ENCODE peak calls at places on chromosomes 4 and X, in five cellular contexts. Z is H9; V is stimulated activated CD8-positive, alpha-beta memory T cell treated with anti-CD3 and anti-CD28 coated beads, Interleukin-15, amount 100 ng/mL, for 24 hours; N is NCI-H1930; U is SW 1271. E is an unnamed sample.
A peak's percentile ranks its signal among the peaks of the same experiment; 100 is the strongest.

GRCh38 chrX:68784816-68785215 is 44.0 kb upstream of the EFNB1 start:
- DNase-seq in Z (no peak), V (no peak), U (no peak), N (no peak), E (no peak)

GRCh38 chrX:50514811-50515210 is 44.2 kb upstream of the DGKK start:
- DNase-seq in V (no peak), Z (no peak), U (no peak), N (no peak), E (no peak)

GRCh38 chr4:108141213-108142045 is 27.3 kb downstream of the LEF1 start:
- DNase-seq in V (no peak), U (no peak), N (peak; percentile 95), Z (no peak), E (no peak)

GRCh38 chr4:3106339-3107186 is 32.1 kb downstream of the HTT start:
- DNase-seq in Z (peak; percentile 91), N (peak; percentile 23), V (peak; percentile 75), U (peak; percentile 84), E (peak; percentile 94)

GRCh38 chrX:145923376-145923775 is 105.7 kb downstream of the SLITRK2 start:
- DNase-seq in U (no peak), N (no peak), Z (peak; percentile 43), V (no peak), E (no peak)

GRCh38 chr4:184815046-184815877 is 10.5 kb downstream of the ACSL1 start:
- DNase-seq in N (no peak), V (no peak), U (peak; percentile 16), Z (peak; percentile 40), E (peak; percentile 67)

GRCh38 chr4:187827631-187828030 is 167.9 kb upstream of the ZFP42 start:
- DNase-seq in U (no peak), N (no peak), V (no peak), Z (no peak), E (no peak)

GRCh38 chr4:174122705-174123104 is 160.8 kb downstream of the FBXO8 start:
- DNase-seq in U (no peak), V (no peak), N (no peak), Z (no peak), E (no peak)

GRCh38 chr4:38601244-38601915 is 62.6 kb upstream of the KLF3 start:
- DNase-seq in Z (no peak), N (no peak), U (no peak), V (no peak), E (no peak)

GRCh38 chrX:8649969-8650368 is 82.0 kb downstream of the ANOS1 start:
- DNase-seq in V (no peak), U (no peak), N (no peak), Z (no peak), E (no peak)

GRCh38 chr4:13829457-13829856 is 201.9 kb upstream of the BOD1L1 start:
- DNase-seq in Z (no peak), V (no peak), N (no peak), U (no peak), E (no peak)

GRCh38 chr4:103306870-103307345 is 108.8 kb upstream of the CENPE start:
- DNase-seq in U (no peak), Z (peak; percentile 56), N (no peak), V (no peak), E (no peak)

GRCh38 chr4:23163649-23164436 is 471.1 kb downstream of the GBA3 start:
- DNase-seq in V (no peak), Z (no peak), U (no peak), N (no peak), E (no peak)

GRCh38 chr4:2745516-2745915 is 10.6 kb downstream of the TNIP2 start:
- DNase-seq in U (no peak), V (no peak), Z (no peak), N (no peak), E (no peak)

GRCh38 chr4:58809366-58809765 is 1699.2 kb upstream of the IGFBP7 start:
- DNase-seq in V (no peak), Z (no peak), N (no peak), U (no peak), E (no peak)

GRCh38 chr4:7939377-7940108 is at the start of gene AFAP1:
- DNase-seq in V (peak; percentile 82), Z (peak; percentile 92), N (peak; percentile 89), U (peak; percentile 68), E (peak; percentile 83)

GRCh38 chr4:2288051-2288541 is 26.2 kb upstream of the MXD4 start:
- DNase-seq in V (no peak), N (no peak), Z (peak; percentile 18), U (no peak), E (no peak)

GRCh38 chr4:114509340-114509739 is 89.3 kb upstream of the UGT8 start:
- DNase-seq in V (no peak), U (no peak), N (no peak), Z (no peak), E (no peak)

GRCh38 chr4:21454831-21455230 is 493.7 kb downstream of the KCNIP4 start:
- DNase-seq in Z (no peak), U (no peak), N (no peak), V (no peak), E (no peak)

GRCh38 chr4:88097301-88097700 is 61.1 kb downstream of the ABCG2 start:
- DNase-seq in U (no peak), N (no peak), V (no peak), Z (no peak), E (no peak)

GRCh38 chr4:133565379-133565778 is 416.3 kb downstream of the PCDH10 start:
- DNase-seq in N (peak; percentile 25), U (peak; percentile 11), V (no peak), Z (no peak), E (no peak)